ENCODE peak calls at places on chromosomes 7 and 10, in four cellular contexts. N, E, A and J are unnamed samples.

GRCh38 chr10:96995851-96996250 is 163.8 kb downstream of the LCOR start:
- DNase-seq in E (no peak), A (no peak), N (no peak), J (no peak)

GRCh38 chr10:68385740-68386139 is 21.3 kb downstream of the RUFY2 start:
- DNase-seq in E (no peak), A (no peak), N (no peak), J (no peak)

GRCh38 chr7:157193274-157193673 is 54.5 kb downstream of the UBE3C start:
- DNase-seq in E (no peak), A (no peak), N (no peak), J (no peak)

GRCh38 chr10:112593023-112593422 is 146.0 kb downstream of the VTI1A start:
- DNase-seq in E (no peak), N (no peak), A (no peak), J (no peak)

GRCh38 chr10:70536196-70536920 is 57.8 kb downstream of the PALD1 start:
- DNase-seq in E (no peak), A (no peak), N (no peak), J (no peak)

GRCh38 chr10:30432631-30433285 is 1.2 kb upstream of the MAP3K8 start:
- DNase-seq in A (no peak), E (peak; percentile 67), N (no peak), J (no peak)

GRCh38 chr7:103680161-103681144 is 234.4 kb upstream of the SLC26A5 start:
- DNase-seq in A (no peak), N (no peak), E (no peak), J (no peak)

GRCh38 chr7:28507538-28508282 is 95.4 kb downstream of the CREB5 start:
- DNase-seq in E (no peak), N (no peak), A (no peak), J (no peak)

GRCh38 chr7:44145419-44145968 is 4.4 kb upstream of the MYL7 start:
- DNase-seq in E (no peak), N (peak; percentile 53), A (peak; percentile 32), J (no peak)

GRCh38 chr10:89332718-89333281 is 5.0 kb downstream of the IFIT3 start:
- DNase-seq in E (no peak), N (no peak), A (no peak), J (no peak)

GRCh38 chr10:123380491-123381085 is 226.4 kb downstream of the BUB3 start:
- DNase-seq in E (no peak), N (no peak), A (no peak), J (no peak)

GRCh38 chr7:157830331-157830730 is 493.5 kb downstream of the DNAJB6 start:
- DNase-seq in N (no peak), A (no peak), E (peak; percentile 38), J (no peak)

GRCh38 chr10:11016959-11017574 is 605 bp upstream of the CELF2 start:
- DNase-seq in E (no peak), N (no peak), A (no peak), J (no peak)

GRCh38 chr7:123994449-123994848 is 38.4 kb downstream of the TMEM229A start:
- DNase-seq in N (no peak), E (no peak), A (no peak), J (no peak)

GRCh38 chr7:127791790-127792189 is 139.8 kb downstream of the SND1 start:
- DNase-seq in E (no peak), N (no peak), A (no peak), J (no peak)

GRCh38 chr10:127649642-127650041 is 87.3 kb upstream of the FOXI2 start:
- DNase-seq in E (no peak), A (no peak), N (no peak), J (no peak)

GRCh38 chr10:78165617-78166016 is 132.0 kb downstream of the RPS24 start:
- DNase-seq in N (no peak), A (no peak), E (no peak), J (no peak)

GRCh38 chr7:24368161-24368560 is 84.2 kb downstream of the NPY start:
- DNase-seq in E (no peak), N (no peak), A (no peak), J (no peak)

GRCh38 chr7:17099083-17099973 is 199.1 kb upstream of the AHR start:
- DNase-seq in E (peak; percentile 66), A (no peak), N (no peak), J (no peak)

GRCh38 chr7:1810961-1811849 is 141.1 kb downstream of the ELFN1 start:
- DNase-seq in A (no peak), N (no peak), E (no peak), J (no peak)

GRCh38 chr10:89001428-89002072 is 11.0 kb downstream of the FAS start:
- DNase-seq in A (no peak), E (no peak), N (no peak), J (no peak)